ENCODE peak calls at places on chromosomes 11 and 22, in ten cellular contexts. R, P, D, Y, U, S, O, X, Z and F are unnamed samples.

GRCh38 chr11:76798656-76799055 is 15.5 kb downstream of the TSKU start:
- DNase-seq in R (no peak), P (no peak), D (no peak), Y (no peak), U (no peak), S (no peak), O (no peak), X (no peak), Z (no peak), F (no peak)

GRCh38 chr22:10741210-10741609 is 4786.8 kb upstream of the OR11H1 start:
- DNase-seq in R (no peak), P (no peak), D (no peak), Y (no peak), U (no peak), S (no peak), O (no peak), X (no peak), Z (no peak), F (no peak)

GRCh38 chr11:112847568-112847967 is 113.7 kb upstream of the NCAM1 start:
- DNase-seq in R (no peak), P (no peak), D (no peak), Y (no peak), U (no peak), S (no peak), O (no peak), X (no peak), Z (no peak), F (no peak)

GRCh38 chr22:17379939-17380710 is 10.9 kb downstream of the CECR2 start:
- DNase-seq in R (no peak), P (no peak), D (no peak), Y (no peak), U (no peak), S (no peak), O (no peak), X (no peak), Z (no peak), F (no peak)

GRCh38 chr22:42922374-42923177 is 65.5 kb upstream of the ARFGAP3 start:
- DNase-seq in R (no peak), P (no peak), D (no peak), Y (no peak), U (no peak), S (no peak), O (peak; percentile 83), X (no peak), Z (no peak), F (no peak)

GRCh38 chr22:36510966-36511881 is 4.4 kb upstream of the FOXRED2 start:
- DNase-seq in R (peak; percentile 60), P (peak; percentile 36), D (peak; percentile 27), Y (no peak), U (peak; percentile 22), S (peak; percentile 37), O (peak; percentile 72), X (peak; percentile 70), Z (peak; percentile 28), F (peak; percentile 17)

GRCh38 chr11:7019500-7020182 is 505 bp downstream of the ZNF214 start:
- DNase-seq in R (peak; percentile 20), P (peak; percentile 4), D (no peak), Y (no peak), U (no peak), S (peak; percentile 14), O (no peak), X (peak; percentile 54), Z (no peak), F (no peak)

GRCh38 chr22:30822216-30823014 is 127.7 kb downstream of the OSBP2 start:
- DNase-seq in R (peak; percentile 55), P (no peak), D (no peak), Y (no peak), U (peak; percentile 21), S (no peak), O (no peak), X (peak; percentile 41), Z (no peak), F (no peak)

GRCh38 chr22:18023509-18024275 is 669 bp downstream of the MICAL3 start:
- DNase-seq in R (peak; percentile 92), P (peak; percentile 86), D (no peak), Y (peak; percentile 49), U (peak; percentile 51), S (peak; percentile 34), O (peak; percentile 60), X (peak; percentile 95), Z (peak; percentile 16), F (peak; percentile 6)

GRCh38 chr11:132911186-132911585 is 621.1 kb downstream of the OPCML start:
- DNase-seq in R (peak; percentile 27), P (no peak), D (no peak), Y (no peak), U (no peak), S (no peak), O (no peak), X (peak; percentile 63), Z (no peak), F (no peak)